ENCODE peak calls at places on chromosomes 16 and 17, in five cellular contexts. B is foreskin fibroblast, A is cardiac muscle cell, M is fibroblast of lung, V is B cell. T is an unnamed sample.
A peak's percentile ranks its signal among the peaks of the same experiment; 100 is the strongest.

GRCh38 chr17:69402052-69402451 is 12.4 kb upstream of the MAP2K6 start:
- DNase-seq in M (no peak), B (no peak), A (no peak), V (no peak), T (no peak)

GRCh38 chr16:85570213-85570734 is 42.8 kb upstream of the GSE1 start:
- DNase-seq in B (no peak), A (no peak), M (no peak), V (peak; percentile 52), T (no peak)

GRCh38 chr17:40364121-40364861 is at the start of gene GJD3:
- DNase-seq in V (no peak), B (no peak), M (peak; percentile 57), A (no peak), T (no peak)

GRCh38 chr16:27665881-27666280 is 115.9 kb downstream of the KATNIP start:
- DNase-seq in V (no peak), A (no peak), B (no peak), M (no peak), T (no peak)

GRCh38 chr16:52077656-52078055 is 469.3 kb downstream of the TOX3 start:
- DNase-seq in M (no peak), V (no peak), B (no peak), A (no peak), T (no peak)

GRCh38 chr16:75072239-75072947 is 44.2 kb downstream of the LDHD start:
- DNase-seq in B (no peak), V (no peak), A (no peak), M (no peak), T (no peak)

GRCh38 chr17:19494961-19495806 is 38.5 kb upstream of the SLC47A1 start:
- DNase-seq in A (no peak), M (no peak), V (no peak), B (no peak), T (no peak)

GRCh38 chr16:64089697-64090096 is 1032.2 kb downstream of the CDH11 start:
- DNase-seq in A (peak; percentile 60), B (no peak), M (peak; percentile 36), V (no peak), T (no peak)

GRCh38 chr16:76277099-76278030 is at the start of gene CNTNAP4:
- DNase-seq in V (no peak), M (peak; percentile 6), A (no peak), B (no peak), T (no peak)

GRCh38 chr16:11354733-11355574 is 9.7 kb downstream of the RMI2 start:
- DNase-seq in M (peak; percentile 94), V (peak; percentile 78), A (no peak), B (peak; percentile 49), T (no peak)

GRCh38 chr17:694239-694638 is 20.4 kb downstream of the VPS53 start:
- DNase-seq in B (peak; percentile 94), A (no peak), V (no peak), M (peak; percentile 89), T (no peak)

GRCh38 chr17:76584427-76585047 is 1.1 kb downstream of the ST6GALNAC2 start:
- DNase-seq in M (no peak), B (no peak), V (no peak), A (no peak), T (no peak)

GRCh38 chr17:76585048-76585648 is 512 bp downstream of the ST6GALNAC2 start:
- DNase-seq in V (peak; percentile 38), M (no peak), B (no peak), A (peak; percentile 32), T (no peak)

GRCh38 chr17:82105882-82106696 is 8.1 kb upstream of the FASN start:
- DNase-seq in M (peak; percentile 48), B (peak; percentile 53), A (peak; percentile 73), V (peak; percentile 75), T (peak; percentile 45)

GRCh38 chr16:27597361-27597760 is 47.4 kb downstream of the KATNIP start:
- DNase-seq in B (no peak), M (no peak), V (no peak), A (no peak), T (no peak)

GRCh38 chr17:47808036-47808829 is 13.4 kb downstream of the OSBPL7 start:
- DNase-seq in V (no peak), B (no peak), A (no peak), M (no peak), T (no peak)

GRCh38 chr17:45990836-45991235 is 8.2 kb upstream of the STH start:
- DNase-seq in M (no peak), V (no peak), A (no peak), B (no peak), T (no peak)
- TF ChIP-seq CTCF in M (no peak), V (no peak), A (peak; percentile 6), B (no peak), T (peak; percentile 25)

GRCh38 chr17:80469667-80470066 is 6.7 kb downstream of the NPTX1 start:
- DNase-seq in A (no peak), M (no peak), B (no peak), V (no peak), T (no peak)

GRCh38 chr17:80466188-80466705 is 10.2 kb downstream of the NPTX1 start:
- DNase-seq in M (no peak), B (no peak), A (no peak), V (no peak), T (no peak)

GRCh38 chr17:80470603-80471002 is 5.8 kb downstream of the NPTX1 start:
- DNase-seq in V (no peak), M (no peak), A (no peak), B (no peak), T (no peak)

GRCh38 chr17:80468222-80468621 is 8.2 kb downstream of the NPTX1 start:
- DNase-seq in A (peak; percentile 75), B (no peak), M (no peak), V (no peak), T (no peak)

GRCh38 chr17:80468781-80469533 is 7.5 kb downstream of the NPTX1 start:
- DNase-seq in M (no peak), A (no peak), B (no peak), V (no peak), T (no peak)
- TF ChIP-seq CTCF in M (no peak), A (no peak), B (no peak), V (no peak), T (no peak)

GRCh38 chr17:31488982-31489294 is 97.5 kb downstream of the RAB11FIP4 start:
- DNase-seq in V (no peak), B (no peak), M (no peak), A (no peak), T (no peak)
- TF ChIP-seq CTCF in V (no peak), B (no peak), M (no peak), A (no peak), T (no peak)

DNA sequence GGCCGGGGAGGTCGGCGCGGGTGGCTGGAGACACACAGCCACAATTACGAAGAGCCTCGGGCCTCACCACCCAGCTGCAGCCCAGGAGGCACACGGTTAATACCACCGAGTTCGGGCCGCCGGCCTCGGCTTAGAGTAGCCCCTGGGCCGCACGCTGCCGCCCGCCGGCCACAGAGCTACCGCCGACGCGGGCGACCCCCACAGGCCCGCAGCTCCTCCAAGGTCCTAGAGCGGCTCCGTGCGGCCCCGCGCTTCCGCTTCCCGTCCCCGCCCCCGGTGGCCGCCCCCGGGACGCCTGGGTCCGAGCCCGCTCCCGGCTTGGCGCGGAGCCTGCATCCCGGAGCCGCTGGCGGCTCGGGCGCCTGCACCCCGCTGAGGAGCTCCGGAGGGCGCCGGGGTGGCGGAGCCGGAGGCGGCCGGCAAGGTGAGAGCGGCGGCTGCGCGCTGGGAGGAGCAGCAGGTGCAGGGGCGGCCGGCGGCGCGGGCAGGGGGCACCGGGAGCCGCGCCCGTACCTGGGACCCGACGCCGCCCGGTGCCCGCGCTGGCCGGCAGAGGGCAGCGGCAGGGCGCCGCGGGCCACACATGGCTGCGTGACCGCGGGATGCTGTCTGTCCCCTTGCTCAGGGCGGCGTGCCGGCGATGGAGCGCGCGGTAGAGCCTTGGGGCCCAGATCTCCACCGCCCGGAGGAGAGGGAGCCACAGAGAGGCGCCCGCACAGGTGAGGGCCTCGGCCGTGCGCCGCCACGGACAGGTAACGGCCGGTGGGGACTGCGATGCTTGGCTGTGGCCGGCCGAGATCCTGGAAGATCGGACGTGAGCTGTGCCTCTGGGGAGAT is at the start of gene ZNF48:
- DNase-seq in A (peak; percentile 97), V (peak; percentile 85), B (peak; percentile 92), M (peak; percentile 90), T (peak; percentile 68)
- TF ChIP-seq CTCF in A (no peak), V (peak; percentile 26), B (peak; percentile 5), M (peak; percentile 11), T (peak; percentile 56)

DNA sequence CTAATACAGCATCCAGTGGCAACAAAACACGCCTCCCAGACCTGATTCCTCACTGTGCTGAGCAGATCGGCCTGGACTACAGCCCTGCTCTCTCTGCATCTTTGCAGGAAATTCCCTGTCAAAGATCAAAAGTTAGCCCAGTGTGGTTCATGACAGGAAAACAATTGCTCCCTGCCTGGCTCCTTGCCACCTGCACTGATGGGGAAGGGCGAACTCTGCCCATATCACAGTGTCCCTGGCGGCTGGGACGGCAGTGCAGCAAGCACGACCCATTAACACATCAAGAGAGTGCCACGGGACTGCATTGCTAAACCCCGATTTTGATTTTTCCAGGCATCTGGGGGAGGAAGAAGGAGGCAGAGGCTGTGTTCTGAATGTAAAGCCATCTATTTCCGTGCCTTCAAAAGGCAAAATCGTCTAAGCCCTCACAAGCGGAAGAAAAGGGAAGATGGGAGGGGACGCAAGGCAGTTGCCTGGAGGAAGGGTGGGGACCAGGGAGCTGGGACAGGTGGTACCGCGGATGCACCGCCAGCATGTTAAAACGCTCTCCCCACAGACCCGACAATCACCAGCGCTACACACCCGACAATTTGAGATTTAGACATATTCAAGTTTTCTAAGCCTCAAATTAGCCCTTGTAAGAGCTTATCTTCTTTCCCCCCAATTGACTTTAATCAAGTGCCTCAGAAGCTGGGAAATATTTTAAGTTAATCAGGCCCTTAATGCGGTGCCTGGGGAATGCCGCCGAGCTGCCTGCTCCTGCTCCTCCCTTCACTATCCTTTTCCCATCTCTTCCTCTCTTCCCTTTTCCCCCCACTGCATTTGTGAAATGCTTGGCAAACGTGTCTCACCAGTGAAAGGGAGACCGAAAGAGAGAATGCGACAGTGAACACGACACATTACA is 238.8 kb upstream of the CDH5 start:
- DNase-seq in V (no peak), B (no peak), M (no peak), A (peak; percentile 52), T (no peak)
- TF ChIP-seq CTCF in V (no peak), B (no peak), M (peak; percentile 27), A (peak; percentile 23), T (peak; percentile 9)

GRCh38 chr17:6894206-6894528 is 62.6 kb upstream of the TEKT1 start:
- DNase-seq in B (peak; percentile 2), V (no peak), M (no peak), A (peak; percentile 21), T (no peak)
- TF ChIP-seq CTCF in B (peak; percentile 17), V (no peak), M (peak; percentile 38), A (peak; percentile 62), T (peak; percentile 58)

DNA sequence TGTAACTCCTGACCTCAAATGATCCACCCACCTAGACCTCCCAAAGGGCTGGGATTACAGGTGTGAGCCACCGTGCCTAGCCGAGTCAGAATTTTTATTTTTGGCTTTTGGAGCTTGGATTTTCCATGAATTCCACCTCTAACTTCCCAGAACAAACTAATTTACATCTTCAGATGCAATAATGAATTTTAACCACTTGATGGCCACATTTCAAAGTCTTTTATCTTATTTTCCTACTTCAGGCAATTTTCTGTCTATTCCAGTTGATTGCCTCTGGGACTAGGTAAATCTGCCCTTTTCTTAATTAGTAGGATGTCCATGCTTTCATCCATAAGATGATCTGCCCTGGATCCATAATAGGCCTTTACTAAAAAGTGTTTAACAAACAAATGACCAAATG is 156.4 kb upstream of the ANKFN1 start:
- DNase-seq in B (no peak), M (peak; percentile 1), A (no peak), V (no peak), T (no peak)
- TF ChIP-seq CTCF in B (no peak), M (no peak), A (no peak), V (no peak), T (peak; percentile 22)